ENCODE peak calls at places on chromosome 15, in seven cellular contexts. Z is tibial artery, G is cardiac fibroblast, R is foreskin fibroblast, B is fibroblast of lung, P is pancreas, F is adrenal gland. U is an unnamed sample.

GRCh38 chr15:29064731-29065130 is 179.0 kb downstream of the APBA2 start:
- DNase-seq in Z (no peak), G (no peak), R (no peak), B (no peak), P (no peak), F (no peak), U (no peak)

GRCh38 chr15:69434236-69434635 is 18.4 kb upstream of the RPLP1 start:
- DNase-seq in Z (no peak), G (no peak), R (no peak), B (no peak), P (no peak), F (no peak), U (no peak)

GRCh38 chr15:39400821-39401550 is 179.9 kb upstream of the THBS1 start:
- DNase-seq in Z (no peak), G (peak), R (no peak), B (peak), P (no peak), F (peak), U (no peak)

GRCh38 chr15:55277116-55277564 is 12.5 kb downstream of the RAB27A start:
- DNase-seq in Z (no peak), G (no peak), R (no peak), B (peak), P (no peak), F (no peak), U (no peak)

GRCh38 chr15:51132384-51133139 is 37.9 kb upstream of the TNFAIP8L3 start:
- DNase-seq in Z (peak), G (peak), R (peak), B (peak), P (no peak), F (peak), U (no peak)

GRCh38 chr15:63288342-63288741 is 10.9 kb downstream of the APH1B start:
- DNase-seq in Z (no peak), G (peak), R (no peak), B (no peak), P (no peak), F (no peak), U (no peak)

GRCh38 chr15:62972814-62973213 is 69.7 kb upstream of the TPM1 start:
- DNase-seq in Z (no peak), G (peak), R (peak), B (peak), P (no peak), F (no peak), U (no peak)

GRCh38 chr15:29570931-29571727 is 251.1 kb downstream of the TJP1 start:
- DNase-seq in Z (no peak), G (peak), R (no peak), B (peak), P (peak), F (no peak), U (peak)

GRCh38 chr15:92880796-92881569 is 19.1 kb upstream of the CHD2 start:
- DNase-seq in Z (no peak), G (peak), R (no peak), B (no peak), P (no peak), F (no peak), U (no peak)

GRCh38 chr15:44695274-44695673 is 15.8 kb downstream of the PATL2 start:
- DNase-seq in Z (no peak), G (no peak), R (no peak), B (no peak), P (no peak), F (no peak), U (no peak)

GRCh38 chr15:91422704-91423254 is 322.7 kb downstream of the SV2B start:
- DNase-seq in Z (no peak), G (no peak), R (no peak), B (no peak), P (no peak), F (no peak), U (no peak)

GRCh38 chr15:26449296-26449695 is 323.6 kb downstream of the GABRB3 start:
- DNase-seq in Z (no peak), G (no peak), R (no peak), B (peak), P (no peak), F (no peak), U (no peak)

GRCh38 chr15:38559908-38560307 is 4.7 kb downstream of the RASGRP1 start:
- DNase-seq in Z (no peak), G (no peak), R (no peak), B (no peak), P (no peak), F (no peak), U (no peak)

GRCh38 chr15:67331676-67332075 is 77.1 kb downstream of the IQCH start:
- DNase-seq in Z (no peak), G (peak), R (peak), B (no peak), P (no peak), F (peak), U (no peak)

GRCh38 chr15:74400915-74401757 is 32.6 kb downstream of the SEMA7A start:
- DNase-seq in Z (no peak), G (no peak), R (no peak), B (peak), P (no peak), F (no peak), U (no peak)

GRCh38 chr15:69990566-69991391 is 106.9 kb downstream of the TLE3 start:
- DNase-seq in Z (no peak), G (no peak), R (no peak), B (no peak), P (no peak), F (no peak), U (no peak)

GRCh38 chr15:74709011-74709410 is 13.2 kb upstream of the EDC3 start:
- DNase-seq in Z (no peak), G (peak), R (no peak), B (no peak), P (no peak), F (no peak), U (no peak)

GRCh38 chr15:66838671-66839239 is 136.7 kb downstream of the SMAD6 start:
- DNase-seq in Z (no peak), G (peak), R (no peak), B (peak), P (no peak), F (no peak), U (no peak)

GRCh38 chr15:90994059-90994416 is 297 bp downstream of the PRC1 start:
- DNase-seq in Z (peak), G (no peak), R (no peak), B (peak), P (peak), F (no peak), U (no peak)

GRCh38 chr15:89515477-89515876 is 19.1 kb upstream of the RHCG start:
- DNase-seq in Z (no peak), G (no peak), R (no peak), B (no peak), P (no peak), F (no peak), U (no peak)

GRCh38 chr15:66565731-66566130 is at the start of gene LCTL:
- DNase-seq in Z (no peak), G (peak), R (no peak), B (peak), P (no peak), F (peak), U (no peak)

GRCh38 chr15:74206801-74207281 is 4.3 kb upstream of the STRA6 start:
- DNase-seq in Z (no peak), G (peak), R (no peak), B (peak), P (no peak), F (no peak), U (no peak)

GRCh38 chr15:30992465-30992864 is 1.0 kb upstream of the MTMR10 start:
- DNase-seq in Z (no peak), G (no peak), R (no peak), B (no peak), P (no peak), F (no peak), U (no peak)
- TF ChIP-seq CTCF in Z (no peak), G (no peak), R (no peak), B (no peak), P (no peak), F (no peak), U (no peak)

GRCh38 chr15:79296583-79296982 is 14.1 kb downstream of the ANKRD34C start:
- DNase-seq in Z (no peak), G (no peak), R (no peak), B (no peak), P (no peak), F (no peak), U (no peak)
- TF ChIP-seq CTCF in Z (no peak), G (peak), R (no peak), B (no peak), P (no peak), F (no peak), U (peak)

GRCh38 chr15:52357949-52358348 is 62.3 kb upstream of the MYO5C start:
- DNase-seq in Z (no peak), G (no peak), R (no peak), B (no peak), P (no peak), F (no peak), U (no peak)
- TF ChIP-seq CTCF in Z (no peak), G (no peak), R (no peak), B (no peak), P (no peak), F (no peak), U (no peak)

DNA sequence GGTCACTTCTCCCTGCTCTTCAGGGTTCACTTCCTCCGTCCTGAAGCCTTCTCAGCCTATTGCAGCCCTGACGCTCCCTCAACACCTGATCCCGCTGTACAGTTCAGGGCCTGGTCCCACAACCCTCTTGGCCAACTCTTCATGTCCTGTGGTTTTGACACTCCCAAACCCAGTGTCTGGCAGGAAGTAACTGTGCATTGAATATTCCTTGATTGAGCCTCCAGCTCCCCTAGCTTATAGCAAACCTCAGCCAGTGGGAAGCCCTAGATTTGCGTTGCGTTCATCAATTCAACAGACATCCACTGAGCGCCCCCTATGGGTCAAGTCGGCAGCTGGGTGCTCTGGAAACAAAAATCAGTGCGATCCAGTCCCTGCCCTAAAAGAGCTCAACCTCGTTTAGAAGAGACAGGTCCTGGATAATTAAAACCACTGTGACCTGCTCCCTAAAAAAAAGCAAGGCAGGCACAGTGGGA is 13.5 kb downstream of the UBAP1L start:
- DNase-seq in Z (peak), G (peak), R (peak), B (peak), P (peak), F (peak), U (no peak)
- TF ChIP-seq CTCF in Z (peak), G (peak), R (peak), B (peak), P (peak), F (peak), U (peak)

DNA sequence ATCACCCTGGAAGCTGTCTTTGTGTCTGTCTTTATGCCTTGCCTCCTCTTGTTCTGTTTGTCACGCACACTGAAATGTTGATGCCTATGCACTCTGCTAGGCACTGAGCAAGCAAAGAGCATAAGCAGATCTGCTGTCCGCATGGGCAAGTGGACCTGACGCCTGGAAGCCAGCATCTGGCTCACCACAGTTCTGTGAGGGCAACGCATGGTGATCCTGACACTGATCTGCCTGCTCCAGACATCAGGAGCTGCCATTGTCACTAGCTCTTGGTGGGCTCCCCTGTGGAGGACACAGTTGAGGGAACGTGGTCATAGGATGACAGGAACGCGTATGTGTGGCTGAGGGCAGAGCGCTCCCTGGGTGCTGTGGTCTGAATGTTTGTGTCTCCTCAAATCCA is 234.6 kb downstream of the ADAMTS17 start:
- DNase-seq in Z (no peak), G (no peak), R (no peak), B (no peak), P (no peak), F (no peak), U (no peak)
- TF ChIP-seq CTCF in Z (no peak), G (no peak), R (no peak), B (no peak), P (no peak), F (no peak), U (no peak)

DNA sequence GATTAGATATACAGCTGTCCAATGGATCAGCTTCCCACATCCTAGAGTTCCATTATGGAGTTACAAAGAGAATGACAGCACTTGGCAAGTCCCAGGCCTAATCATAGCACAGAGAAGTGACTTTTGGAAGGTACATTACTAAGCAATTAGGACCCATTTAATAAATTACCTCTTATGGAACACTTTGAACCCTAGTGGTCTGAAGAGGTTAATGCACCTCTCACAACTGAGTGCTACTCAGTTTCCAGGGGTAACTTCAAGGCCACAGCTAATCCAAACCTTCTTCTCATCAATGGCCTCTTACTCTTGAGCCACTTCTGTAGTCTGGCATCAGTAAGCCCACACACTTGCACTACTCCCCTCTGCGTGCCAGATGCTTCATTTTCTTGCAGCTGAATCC is 34.9 kb upstream of the MEIS2 start:
- DNase-seq in Z (no peak), G (no peak), R (no peak), B (no peak), P (no peak), F (no peak), U (no peak)
- TF ChIP-seq CTCF in Z (no peak), G (peak), R (peak), B (no peak), P (peak), F (no peak), U (peak)

DNA sequence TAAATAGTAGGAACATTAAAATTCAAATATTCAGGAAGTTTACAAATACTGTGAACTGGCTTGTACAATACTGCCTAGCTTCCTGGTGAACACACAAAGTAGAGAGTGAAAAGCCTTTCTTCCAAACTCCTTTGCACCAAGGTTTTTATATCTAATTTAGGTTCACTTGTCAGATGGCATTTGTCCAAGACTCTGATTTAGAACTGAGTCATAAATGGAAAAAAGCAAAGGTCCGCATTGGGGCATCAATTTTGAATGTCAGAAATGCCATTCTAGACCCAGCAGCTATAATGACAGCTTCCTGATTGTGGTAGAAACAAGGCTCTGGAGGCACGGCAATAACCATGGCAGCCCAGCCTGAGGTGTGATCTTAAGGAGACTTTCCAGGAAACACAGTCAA is 160.7 kb downstream of the PDE8A start:
- DNase-seq in Z (no peak), G (peak), R (peak), B (peak), P (no peak), F (no peak), U (no peak)
- TF ChIP-seq CTCF in Z (no peak), G (no peak), R (no peak), B (no peak), P (no peak), F (no peak), U (no peak)

DNA sequence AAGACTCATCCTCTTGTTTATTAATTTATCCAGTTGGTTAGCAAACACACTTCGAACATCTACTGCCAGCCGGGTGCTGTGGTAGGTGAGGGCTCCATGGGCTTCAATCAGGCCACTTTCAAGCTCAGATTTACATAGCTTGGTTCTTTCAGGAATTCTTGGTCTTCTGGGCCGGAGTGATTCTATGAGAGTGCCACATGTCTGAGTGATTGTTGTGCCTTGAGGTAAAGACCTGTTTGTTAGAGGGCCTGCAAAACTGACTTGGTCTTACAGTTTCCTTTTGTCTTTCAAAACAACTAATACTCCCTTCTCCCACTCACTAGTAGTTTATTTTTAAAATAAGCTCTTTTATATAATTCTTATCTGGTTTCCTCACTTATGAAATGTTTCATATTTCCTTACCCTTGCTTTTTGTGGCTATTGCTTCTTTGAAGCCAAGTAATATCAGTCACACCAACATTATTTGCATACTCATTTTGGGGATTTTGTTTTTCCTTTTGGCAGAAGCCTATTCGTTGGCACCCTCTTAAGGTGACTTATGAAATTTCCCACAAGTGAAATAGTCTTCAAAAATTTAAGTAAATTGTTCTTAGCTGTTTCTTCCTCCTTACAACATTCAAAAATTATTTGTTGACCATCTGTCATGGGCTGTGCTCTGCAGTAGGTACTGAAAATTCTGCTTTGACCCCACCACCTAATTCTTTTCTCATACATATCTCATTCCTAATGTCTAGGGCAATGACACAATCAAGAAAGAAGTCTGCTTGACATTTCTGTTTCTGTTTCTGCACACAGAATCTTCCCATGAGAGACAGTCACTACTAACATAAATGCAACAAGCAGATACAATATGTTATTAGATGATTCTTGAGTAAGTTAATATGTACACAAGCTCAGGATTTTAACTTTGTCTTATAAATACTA is 120.2 kb downstream of the LRRC28 start:
- DNase-seq in Z (no peak), G (peak), R (peak), B (peak), P (no peak), F (no peak), U (no peak)
- TF ChIP-seq CTCF in Z (no peak), G (no peak), R (no peak), B (no peak), P (no peak), F (no peak), U (no peak)

DNA sequence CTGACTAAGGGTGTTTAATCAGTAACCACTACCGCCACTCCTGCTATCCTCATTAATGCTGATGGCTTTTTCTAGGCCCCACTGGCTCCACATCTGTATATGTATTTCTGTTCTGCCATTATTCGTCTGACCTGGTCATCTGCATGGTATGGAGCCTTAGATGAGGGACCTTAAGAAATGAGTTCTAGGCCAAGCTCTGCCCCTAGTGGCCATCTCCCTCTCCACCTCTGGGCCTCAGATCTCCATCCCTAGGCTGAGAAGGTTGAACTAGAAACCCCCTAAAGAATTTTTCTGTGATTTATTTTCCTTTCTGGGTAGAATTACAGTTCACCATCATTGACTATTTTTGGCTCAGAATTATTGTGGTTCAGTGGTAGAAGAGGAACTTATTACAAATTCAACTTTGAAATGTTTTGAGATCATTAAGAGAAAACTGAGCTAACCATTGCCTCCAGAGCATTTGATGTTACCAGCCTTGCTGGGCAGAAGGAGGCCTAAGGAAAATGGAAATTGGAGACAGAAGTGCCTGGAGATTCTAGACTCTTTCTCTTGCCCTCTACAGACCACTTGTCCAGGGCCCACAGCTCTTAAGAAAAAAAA is 325.2 kb upstream of the NR2E3 start:
- DNase-seq in Z (no peak), G (no peak), R (no peak), B (peak), P (no peak), F (no peak), U (no peak)
- TF ChIP-seq CTCF in Z (no peak), G (peak), R (peak), B (peak), P (no peak), F (no peak), U (peak)